ENCODE peak calls at places on chromosome 14, in eight cellular contexts. One of them, this sample, is unnamed.

GRCh38 chr14:104536942-104537612 is 42.5 kb upstream of the C14orf180 start:
- DNase-seq in heart left ventricle: peak
- DNase-seq in IMR-90: peak
- DNase-seq in GM12878: no peak
- DNase-seq in gastrocnemius medialis: no peak
- DNase-seq in uterus: no peak
- DNase-seq in breast epithelium: peak
- DNase-seq in body of pancreas: no peak
- DNase-seq in this sample: no peak

GRCh38 chr14:61107148-61107641 is 126.2 kb downstream of the SLC38A6 start:
- DNase-seq in uterus: peak
- DNase-seq in GM12878: no peak
- DNase-seq in heart left ventricle: peak
- DNase-seq in gastrocnemius medialis: no peak
- DNase-seq in body of pancreas: peak
- DNase-seq in IMR-90: no peak
- DNase-seq in breast epithelium: peak
- DNase-seq in this sample: peak

GRCh38 chr14:61609143-61609851 is 86.0 kb upstream of the HIF1A start:
- DNase-seq in uterus: peak
- DNase-seq in gastrocnemius medialis: no peak
- DNase-seq in heart left ventricle: no peak
- DNase-seq in IMR-90: peak
- DNase-seq in GM12878: no peak
- DNase-seq in breast epithelium: peak
- DNase-seq in body of pancreas: no peak
- DNase-seq in this sample: no peak

GRCh38 chr14:61537567-61538463 is 157.5 kb upstream of the HIF1A start:
- DNase-seq in gastrocnemius medialis: no peak
- DNase-seq in body of pancreas: peak
- DNase-seq in heart left ventricle: no peak
- DNase-seq in GM12878: no peak
- DNase-seq in breast epithelium: peak
- DNase-seq in IMR-90: peak
- DNase-seq in uterus: no peak
- DNase-seq in this sample: peak

GRCh38 chr14:102057480-102058114 is 29.2 kb downstream of the HSP90AA1 start:
- DNase-seq in IMR-90: no peak
- DNase-seq in heart left ventricle: no peak
- DNase-seq in breast epithelium: no peak
- DNase-seq in uterus: no peak
- DNase-seq in GM12878: no peak
- DNase-seq in body of pancreas: no peak
- DNase-seq in gastrocnemius medialis: no peak
- DNase-seq in this sample: no peak

GRCh38 chr14:95062220-95062619 is 95.1 kb downstream of the DICER1 start:
- DNase-seq in uterus: no peak
- DNase-seq in gastrocnemius medialis: no peak
- DNase-seq in heart left ventricle: no peak
- DNase-seq in GM12878: no peak
- DNase-seq in breast epithelium: no peak
- DNase-seq in body of pancreas: no peak
- DNase-seq in IMR-90: no peak
- DNase-seq in this sample: no peak

GRCh38 chr14:75292886-75293285 is 14.3 kb downstream of the FOS start:
- DNase-seq in gastrocnemius medialis: no peak
- DNase-seq in uterus: peak
- DNase-seq in IMR-90: no peak
- DNase-seq in GM12878: no peak
- DNase-seq in heart left ventricle: no peak
- DNase-seq in body of pancreas: no peak
- DNase-seq in breast epithelium: no peak
- DNase-seq in this sample: peak

GRCh38 chr14:40417777-40418401 is 985.7 kb upstream of the FBXO33 start:
- DNase-seq in IMR-90: no peak
- DNase-seq in GM12878: no peak
- DNase-seq in uterus: no peak
- DNase-seq in body of pancreas: no peak
- DNase-seq in heart left ventricle: no peak
- DNase-seq in gastrocnemius medialis: no peak
- DNase-seq in breast epithelium: no peak
- DNase-seq in this sample: no peak

GRCh38 chr14:33509927-33510535 is 440.8 kb downstream of the EGLN3 start:
- DNase-seq in breast epithelium: no peak
- DNase-seq in uterus: peak
- DNase-seq in heart left ventricle: no peak
- DNase-seq in gastrocnemius medialis: no peak
- DNase-seq in IMR-90: no peak
- DNase-seq in GM12878: no peak
- DNase-seq in body of pancreas: no peak
- DNase-seq in this sample: no peak

GRCh38 chr14:50935126-50936090 is 8.9 kb downstream of the PYGL start:
- DNase-seq in GM12878: no peak
- DNase-seq in body of pancreas: no peak
- DNase-seq in uterus: no peak
- DNase-seq in breast epithelium: no peak
- DNase-seq in IMR-90: no peak
- DNase-seq in heart left ventricle: no peak
- DNase-seq in gastrocnemius medialis: no peak
- DNase-seq in this sample: no peak

GRCh38 chr14:95895720-95896119 is 19.1 kb downstream of the TUNAR start:
- DNase-seq in breast epithelium: no peak
- DNase-seq in IMR-90: no peak
- DNase-seq in gastrocnemius medialis: no peak
- DNase-seq in heart left ventricle: no peak
- DNase-seq in body of pancreas: no peak
- DNase-seq in GM12878: no peak
- DNase-seq in uterus: no peak
- DNase-seq in this sample: no peak

GRCh38 chr14:94904636-94905035 is 134.7 kb upstream of the GSC start:
- DNase-seq in GM12878: no peak
- DNase-seq in uterus: no peak
- DNase-seq in IMR-90: peak
- DNase-seq in heart left ventricle: no peak
- DNase-seq in body of pancreas: no peak
- DNase-seq in breast epithelium: peak
- DNase-seq in gastrocnemius medialis: no peak
- DNase-seq in this sample: no peak

GRCh38 chr14:64910847-64911495 is 3.3 kb upstream of the CHURC1 start:
- DNase-seq in breast epithelium: no peak
- DNase-seq in uterus: no peak
- DNase-seq in IMR-90: peak
- DNase-seq in GM12878: no peak
- DNase-seq in body of pancreas: no peak
- DNase-seq in gastrocnemius medialis: no peak
- DNase-seq in heart left ventricle: no peak
- DNase-seq in this sample: no peak

GRCh38 chr14:74510955-74511354 is 17.4 kb downstream of the ISCA2 start:
- DNase-seq in GM12878: no peak
- DNase-seq in gastrocnemius medialis: no peak
- DNase-seq in uterus: no peak
- DNase-seq in IMR-90: peak
- DNase-seq in heart left ventricle: no peak
- DNase-seq in breast epithelium: no peak
- DNase-seq in body of pancreas: no peak
- DNase-seq in this sample: no peak

GRCh38 chr14:39395555-39396254 is 36.5 kb downstream of the FBXO33 start:
- DNase-seq in body of pancreas: no peak
- DNase-seq in GM12878: no peak
- DNase-seq in heart left ventricle: no peak
- DNase-seq in IMR-90: peak
- DNase-seq in uterus: no peak
- DNase-seq in gastrocnemius medialis: no peak
- DNase-seq in breast epithelium: no peak
- DNase-seq in this sample: no peak

GRCh38 chr14:103087343-103087835 is 3.4 kb downstream of the LBHD2 start:
- DNase-seq in GM12878: no peak
- DNase-seq in breast epithelium: no peak
- DNase-seq in uterus: no peak
- DNase-seq in IMR-90: no peak
- DNase-seq in gastrocnemius medialis: no peak
- DNase-seq in heart left ventricle: no peak
- DNase-seq in body of pancreas: no peak
- DNase-seq in this sample: no peak

GRCh38 chr14:81990312-81990761 is 456.7 kb upstream of the SEL1L start:
- DNase-seq in heart left ventricle: peak
- DNase-seq in uterus: no peak
- DNase-seq in IMR-90: peak
- DNase-seq in gastrocnemius medialis: no peak
- DNase-seq in body of pancreas: peak
- DNase-seq in GM12878: peak
- DNase-seq in breast epithelium: no peak
- DNase-seq in this sample: no peak

GRCh38 chr14:104113631-104114420 is 24.6 kb upstream of the KIF26A start:
- DNase-seq in breast epithelium: no peak
- DNase-seq in gastrocnemius medialis: no peak
- DNase-seq in IMR-90: no peak
- DNase-seq in GM12878: no peak
- DNase-seq in body of pancreas: peak
- DNase-seq in heart left ventricle: no peak
- DNase-seq in uterus: no peak
- DNase-seq in this sample: no peak

GRCh38 chr14:90517431-90517841 is 120.6 kb downstream of the CALM1 start:
- DNase-seq in IMR-90: no peak
- DNase-seq in gastrocnemius medialis: no peak
- DNase-seq in heart left ventricle: no peak
- DNase-seq in breast epithelium: no peak
- DNase-seq in uterus: no peak
- DNase-seq in body of pancreas: peak
- DNase-seq in GM12878: no peak
- DNase-seq in this sample: no peak

GRCh38 chr14:22836301-22837058 is at the start of gene MMP14:
- DNase-seq in breast epithelium: peak
- DNase-seq in uterus: peak
- DNase-seq in GM12878: no peak
- DNase-seq in IMR-90: peak
- DNase-seq in gastrocnemius medialis: peak
- DNase-seq in heart left ventricle: peak
- DNase-seq in body of pancreas: peak
- DNase-seq in this sample: peak
- TF ChIP-seq POLR2A in breast epithelium: peak
- TF ChIP-seq POLR2A in uterus: peak
- TF ChIP-seq POLR2A in GM12878: peak
- TF ChIP-seq POLR2A in IMR-90: peak
- TF ChIP-seq POLR2A in gastrocnemius medialis: peak
- TF ChIP-seq POLR2A in heart left ventricle: no peak
- TF ChIP-seq POLR2A in body of pancreas: peak
- TF ChIP-seq POLR2A in this sample: peak

DNA sequence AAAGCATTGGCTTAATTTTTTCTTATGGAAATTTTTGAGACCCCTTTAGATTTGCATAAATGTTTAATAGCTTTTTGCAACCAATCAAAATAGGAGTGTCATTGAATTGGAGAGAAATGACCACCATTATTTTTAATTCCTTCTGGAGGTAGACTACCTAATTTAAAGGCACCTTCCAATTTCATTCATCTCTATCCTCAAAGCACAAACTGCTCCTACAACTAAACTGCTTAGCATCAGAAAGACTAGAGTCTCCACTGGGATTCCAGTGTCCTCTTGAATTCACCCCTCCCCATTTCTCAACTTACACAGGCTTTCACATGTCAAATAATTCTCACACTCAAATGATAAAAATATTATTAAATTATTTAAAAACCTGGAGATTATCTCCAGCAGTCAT is 168.4 kb downstream of the RPS29 start:
- DNase-seq in IMR-90: no peak
- DNase-seq in heart left ventricle: no peak
- DNase-seq in gastrocnemius medialis: no peak
- DNase-seq in GM12878: no peak
- DNase-seq in breast epithelium: no peak
- DNase-seq in body of pancreas: no peak
- DNase-seq in uterus: no peak
- DNase-seq in this sample: no peak
- TF ChIP-seq CTCF in IMR-90: no peak
- TF ChIP-seq CTCF in heart left ventricle: no peak
- TF ChIP-seq CTCF in gastrocnemius medialis: no peak
- TF ChIP-seq CTCF in GM12878: no peak
- TF ChIP-seq CTCF in breast epithelium: no peak
- TF ChIP-seq CTCF in body of pancreas: no peak
- TF ChIP-seq CTCF in uterus: no peak
- TF ChIP-seq CTCF in this sample: no peak

GRCh38 chr14:89418976-89419375 is 1.9 kb upstream of the FOXN3 start:
- DNase-seq in breast epithelium: no peak
- DNase-seq in body of pancreas: no peak
- DNase-seq in GM12878: no peak
- DNase-seq in uterus: no peak
- DNase-seq in gastrocnemius medialis: no peak
- DNase-seq in IMR-90: no peak
- DNase-seq in heart left ventricle: no peak
- DNase-seq in this sample: no peak

GRCh38 chr14:89416002-89416995 is 734 bp downstream of the FOXN3 start:
- DNase-seq in gastrocnemius medialis: peak
- DNase-seq in heart left ventricle: peak
- DNase-seq in breast epithelium: peak
- DNase-seq in body of pancreas: peak
- DNase-seq in GM12878: peak
- DNase-seq in IMR-90: peak
- DNase-seq in uterus: peak
- DNase-seq in this sample: peak

GRCh38 chr14:89417469-89418225 is 614 bp upstream of the FOXN3 start:
- DNase-seq in breast epithelium: peak
- DNase-seq in IMR-90: peak
- DNase-seq in gastrocnemius medialis: peak
- DNase-seq in heart left ventricle: peak
- DNase-seq in uterus: peak
- DNase-seq in body of pancreas: peak
- DNase-seq in GM12878: peak
- DNase-seq in this sample: peak

GRCh38 chr14:89418452-89418851 is 1.4 kb upstream of the FOXN3 start:
- DNase-seq in breast epithelium: no peak
- DNase-seq in uterus: no peak
- DNase-seq in GM12878: no peak
- DNase-seq in IMR-90: no peak
- DNase-seq in gastrocnemius medialis: peak
- DNase-seq in body of pancreas: no peak
- DNase-seq in heart left ventricle: no peak
- DNase-seq in this sample: no peak

DNA sequence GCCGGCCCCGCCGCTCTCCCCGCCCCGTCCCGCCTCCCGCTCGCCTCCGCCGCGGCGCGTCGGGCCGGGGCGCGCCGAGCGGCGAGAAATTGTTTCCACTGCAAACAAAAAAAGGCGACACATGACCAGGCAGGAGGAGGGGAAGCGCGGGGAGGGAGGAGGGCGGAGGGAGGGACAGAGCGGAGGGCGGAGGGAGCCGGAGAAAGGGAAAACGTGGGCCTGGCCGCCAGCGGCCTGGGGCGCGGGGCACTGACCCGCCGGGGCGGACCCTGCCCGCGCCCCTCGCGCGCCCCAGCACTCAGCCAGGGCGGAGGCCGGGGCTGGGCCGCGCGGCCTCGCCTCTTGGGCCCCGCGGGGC is at the start of gene FOXN3:
- DNase-seq in GM12878: no peak
- DNase-seq in heart left ventricle: peak
- DNase-seq in IMR-90: peak
- DNase-seq in body of pancreas: peak
- DNase-seq in uterus: peak
- DNase-seq in gastrocnemius medialis: peak
- DNase-seq in breast epithelium: peak
- DNase-seq in this sample: peak
- TF ChIP-seq POLR2A in GM12878: no peak
- TF ChIP-seq POLR2A in heart left ventricle: no peak
- TF ChIP-seq POLR2A in IMR-90: no peak
- TF ChIP-seq POLR2A in body of pancreas: no peak
- TF ChIP-seq POLR2A in uterus: peak
- TF ChIP-seq POLR2A in gastrocnemius medialis: peak
- TF ChIP-seq POLR2A in breast epithelium: no peak
- TF ChIP-seq POLR2A in this sample: no peak

GRCh38 chr14:59022144-59022543 is 166.3 kb upstream of the DAAM1 start:
- DNase-seq in gastrocnemius medialis: no peak
- DNase-seq in uterus: no peak
- DNase-seq in breast epithelium: no peak
- DNase-seq in GM12878: no peak
- DNase-seq in IMR-90: no peak
- DNase-seq in body of pancreas: no peak
- DNase-seq in heart left ventricle: no peak
- DNase-seq in this sample: no peak
- TF ChIP-seq CTCF in gastrocnemius medialis: no peak
- TF ChIP-seq CTCF in uterus: no peak
- TF ChIP-seq CTCF in breast epithelium: no peak
- TF ChIP-seq CTCF in GM12878: peak
- TF ChIP-seq CTCF in IMR-90: no peak
- TF ChIP-seq CTCF in body of pancreas: no peak
- TF ChIP-seq CTCF in heart left ventricle: no peak
- TF ChIP-seq CTCF in this sample: no peak

This sample was measured in lower leg skin.